ENCODE peak calls at places on chromosomes 13 and 19, in ten cellular contexts. W, B, H, S, C, D, L, M, F and K are unnamed samples.

GRCh38 chr19:47600246-47601179 is 8.4 kb upstream of the BICRA start:
- DNase-seq in W (peak; percentile 99), B (peak; percentile 100), H (peak; percentile 100), S (peak; percentile 100), C (peak; percentile 100), D (peak; percentile 98), L (peak; percentile 99), M (peak; percentile 96), F (peak; percentile 99), K (peak; percentile 100)

GRCh38 chr19:35528218-35529038 is at the start of gene SBSN:
- DNase-seq in W (no peak), B (no peak), H (peak; percentile 94), S (no peak), C (no peak), D (peak; percentile 84), L (peak; percentile 79), M (no peak), F (no peak), K (no peak)

GRCh38 chr13:78409172-78409571 is 194.2 kb downstream of the POU4F1 start:
- DNase-seq in W (no peak), B (no peak), H (no peak), S (no peak), C (no peak), D (no peak), L (no peak), M (no peak), F (no peak), K (no peak)

GRCh38 chr13:65594255-65594654 is 1635.9 kb downstream of the PCDH9 start:
- DNase-seq in W (no peak), B (no peak), H (peak; percentile 9), S (no peak), C (no peak), D (peak; percentile 82), L (peak; percentile 85), M (no peak), F (no peak), K (no peak)

GRCh38 chr13:39874331-39875055 is 219.0 kb downstream of the COG6 start:
- DNase-seq in W (no peak), B (no peak), H (no peak), S (no peak), C (no peak), D (no peak), L (no peak), M (no peak), F (no peak), K (no peak)

GRCh38 chr19:2223391-2223790 is 12.7 kb downstream of the PLEKHJ1 start:
- DNase-seq in W (no peak), B (no peak), H (no peak), S (no peak), C (no peak), D (no peak), L (no peak), M (no peak), F (no peak), K (no peak)

GRCh38 chr19:30000862-30001261 is 58.8 kb downstream of the URI1 start:
- DNase-seq in W (no peak), B (no peak), H (no peak), S (no peak), C (no peak), D (no peak), L (no peak), M (no peak), F (no peak), K (no peak)

GRCh38 chr19:39401549-39402416 is 4.9 kb upstream of the ZFP36 start:
- DNase-seq in W (peak; percentile 81), B (no peak), H (peak; percentile 81), S (no peak), C (peak; percentile 47), D (peak; percentile 89), L (peak; percentile 66), M (peak; percentile 86), F (peak; percentile 31), K (peak; percentile 91)

DNA sequence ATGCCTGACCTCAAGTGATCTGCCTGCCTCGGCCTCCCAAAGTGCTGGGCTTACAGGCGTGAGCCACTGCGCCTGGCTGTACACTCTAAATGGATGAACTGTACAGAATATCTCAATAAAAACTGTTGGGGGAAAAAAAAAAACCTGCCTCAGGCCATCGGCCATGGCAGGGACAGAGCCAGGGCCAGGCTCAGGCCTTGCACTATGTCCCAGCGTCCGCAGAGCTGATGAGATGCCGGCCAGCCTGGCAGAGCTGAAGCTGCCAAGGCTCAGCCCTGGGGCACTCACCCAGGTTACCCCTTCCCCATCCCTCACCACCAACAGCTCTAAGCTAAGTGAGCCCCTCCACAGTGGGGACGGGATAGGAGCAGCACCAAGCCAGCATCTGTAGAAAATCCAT is 6.1 kb downstream of the PPP6R1 start:
- DNase-seq in W (no peak), B (no peak), H (no peak), S (no peak), C (no peak), D (no peak), L (no peak), M (no peak), F (no peak), K (no peak)
- H3K4me1 ChIP-seq in W (peaks cover 93% of the 10 kb centered on the region), B (peaks cover 23% of the 10 kb centered on the region), H (peaks cover 19% of the 10 kb centered on the region), S (peaks cover 16% of the 10 kb centered on the region), C (peaks cover 17% of the 10 kb centered on the region), D (peaks cover 15% of the 10 kb centered on the region), L (peaks cover 21% of the 10 kb centered on the region), M (peaks cover 94% of the 10 kb centered on the region), F (peaks cover 89% of the 10 kb centered on the region), K (peaks cover 92% of the 10 kb centered on the region)

GRCh38 chr19:48641850-48642249 is 4.1 kb downstream of the CA11 start:
- DNase-seq in W (no peak), B (no peak), H (no peak), S (no peak), C (no peak), D (no peak), L (no peak), M (no peak), F (no peak), K (no peak)

GRCh38 chr19:48644355-48644754 is 1.6 kb downstream of the CA11 start:
- DNase-seq in W (no peak), B (no peak), H (no peak), S (no peak), C (no peak), D (no peak), L (no peak), M (no peak), F (no peak), K (no peak)

GRCh38 chr19:48645652-48646191 is at the start of gene CA11:
- DNase-seq in W (no peak), B (no peak), H (peak; percentile 36), S (no peak), C (no peak), D (no peak), L (peak; percentile 41), M (no peak), F (no peak), K (no peak)

GRCh38 chr19:48644839-48645651 is 942 bp downstream of the CA11 start:
- DNase-seq in W (peak; percentile 56), B (peak; percentile 75), H (peak; percentile 81), S (no peak), C (peak; percentile 79), D (peak; percentile 65), L (peak; percentile 86), M (peak; percentile 75), F (peak; percentile 68), K (peak; percentile 73)

GRCh38 chr19:48642862-48643261 is 3.1 kb downstream of the CA11 start:
- DNase-seq in W (no peak), B (no peak), H (no peak), S (no peak), C (no peak), D (no peak), L (no peak), M (no peak), F (no peak), K (no peak)
- H3K4me1 ChIP-seq in W (peaks cover 48% of the 10 kb centered on the region), B (peaks cover 7% of the 10 kb centered on the region), H (peaks cover 16% of the 10 kb centered on the region), S (peaks cover 4% of the 10 kb centered on the region), C (no peaks in the 10 kb centered on the region), D (peaks cover 8% of the 10 kb centered on the region), L (peaks cover 4% of the 10 kb centered on the region), M (peaks cover 47% of the 10 kb centered on the region), F (peaks cover 42% of the 10 kb centered on the region), K (peaks cover 21% of the 10 kb centered on the region)

DNA sequence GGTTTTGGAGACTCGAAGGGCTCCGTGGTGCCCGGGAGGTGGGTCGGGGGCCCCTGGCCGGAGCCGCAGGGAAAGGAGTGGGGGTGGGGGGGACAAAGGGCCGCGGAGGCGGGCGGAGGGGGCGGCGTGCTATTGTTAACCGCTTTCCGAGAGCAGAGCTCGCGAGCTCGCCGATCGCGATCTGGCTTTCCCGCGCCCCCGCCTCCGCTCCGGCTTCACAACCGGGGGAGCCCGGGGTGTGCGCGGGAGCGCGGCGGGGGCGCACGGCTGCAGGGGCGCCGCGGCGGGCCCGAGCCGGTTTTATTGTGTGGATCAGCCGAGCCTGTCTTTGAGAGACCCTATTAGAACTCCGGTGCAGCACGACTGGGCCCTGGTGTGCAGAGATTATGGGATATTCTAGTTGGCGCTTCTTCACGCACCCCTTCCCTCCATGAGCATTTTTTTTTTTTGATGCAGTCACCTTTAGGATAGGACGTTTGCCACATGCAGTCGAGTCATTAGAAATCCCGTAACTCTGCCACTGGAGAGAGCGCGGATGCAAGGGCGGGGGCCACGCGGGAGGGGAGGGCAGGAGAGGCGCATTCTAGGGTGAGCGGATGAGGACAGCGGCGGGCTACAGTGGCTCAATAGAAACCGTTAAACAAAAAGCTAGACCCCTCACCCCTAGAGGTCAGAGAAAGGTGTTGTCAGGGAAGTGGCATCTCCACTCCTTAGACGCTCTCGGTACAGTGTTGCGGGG is 3.6 kb downstream of the FGF9 start:
- DNase-seq in W (no peak), B (no peak), H (peak; percentile 42), S (no peak), C (no peak), D (no peak), L (no peak), M (peak; percentile 19), F (peak; percentile 30), K (peak; percentile 57)
- H3K4me1 ChIP-seq in W (peaks cover 29% of the 10 kb centered on the region), B (peaks cover 22% of the 10 kb centered on the region), H (no peaks in the 10 kb centered on the region), S (peaks cover 9% of the 10 kb centered on the region), C (no peaks in the 10 kb centered on the region), D (peaks cover 4% of the 10 kb centered on the region), L (peaks cover 5% of the 10 kb centered on the region), M (peaks cover 36% of the 10 kb centered on the region), F (peaks cover 50% of the 10 kb centered on the region), K (peaks cover 31% of the 10 kb centered on the region)

GRCh38 chr13:112996671-112997091 is 27.7 kb downstream of the MCF2L start:
- DNase-seq in W (no peak), B (no peak), H (no peak), S (no peak), C (no peak), D (no peak), L (no peak), M (no peak), F (no peak), K (no peak)

GRCh38 chr13:112999414-113000177 is 30.6 kb downstream of the MCF2L start:
- DNase-seq in W (no peak), B (no peak), H (no peak), S (no peak), C (no peak), D (no peak), L (no peak), M (no peak), F (no peak), K (no peak)

GRCh38 chr13:112997188-112998135 is 28.4 kb downstream of the MCF2L start:
- DNase-seq in W (no peak), B (no peak), H (no peak), S (no peak), C (no peak), D (no peak), L (no peak), M (no peak), F (no peak), K (no peak)

GRCh38 chr13:113000575-113000974 is 31.6 kb downstream of the MCF2L start:
- DNase-seq in W (no peak), B (no peak), H (no peak), S (no peak), C (no peak), D (no peak), L (no peak), M (no peak), F (no peak), K (no peak)

GRCh38 chr13:112998506-112999280 is 29.7 kb downstream of the MCF2L start:
- DNase-seq in W (no peak), B (no peak), H (no peak), S (no peak), C (no peak), D (no peak), L (no peak), M (no peak), F (no peak), K (no peak)
- H3K4me1 ChIP-seq in W (no peaks in the 10 kb centered on the region), B (no peaks in the 10 kb centered on the region), H (no peaks in the 10 kb centered on the region), S (no peaks in the 10 kb centered on the region), C (no peaks in the 10 kb centered on the region), D (no peaks in the 10 kb centered on the region), L (peaks cover 24% of the 10 kb centered on the region), M (no peaks in the 10 kb centered on the region), F (peaks cover 92% of the 10 kb centered on the region), K (no peaks in the 10 kb centered on the region)